ENCODE peak calls at places on chromosomes 4 and X, in six cellular contexts. P, K, H, O, B and S are unnamed samples.

GRCh38 chrX:110992611-110993010 is 103.4 kb upstream of the PAK3 start:
- DNase-seq in H (peak; percentile 26), P (no peak), O (peak; percentile 67), K (peak; percentile 28), B (peak; percentile 48), S (peak; percentile 27)

GRCh38 chr4:66625480-66625879 is 919.8 kb downstream of the CENPC start:
- DNase-seq in B (no peak), H (no peak), O (no peak), P (no peak), K (no peak), S (no peak)

GRCh38 chrX:149715468-149715867 is 3.6 kb downstream of the MAGEA11 start:
- DNase-seq in P (no peak), B (no peak), H (no peak), K (no peak), O (no peak), S (no peak)

GRCh38 chr4:123939621-123940020 is 543.0 kb downstream of the SPRY1 start:
- DNase-seq in K (no peak), O (no peak), P (peak; percentile 46), H (no peak), B (peak; percentile 74), S (peak; percentile 87)

GRCh38 chrX:40148439-40149285 is 50.9 kb upstream of the BCOR start:
- DNase-seq in H (no peak), K (peak; percentile 15), O (peak; percentile 56), P (no peak), B (no peak), S (no peak)

GRCh38 chr4:152591361-152591760 is 55.5 kb upstream of the FBXW7 start:
- DNase-seq in B (peak; percentile 81), K (peak; percentile 83), O (peak; percentile 85), H (peak; percentile 49), P (no peak), S (peak; percentile 33)

GRCh38 chr4:66574145-66574978 is 904.1 kb upstream of the EPHA5 start:
- DNase-seq in O (peak; percentile 31), H (no peak), K (peak; percentile 19), B (no peak), P (peak; percentile 68), S (peak; percentile 89)

GRCh38 chrX:102835504-102836146 is 101.4 kb upstream of the RAB40AL start:
- DNase-seq in H (peak; percentile 18), K (peak; percentile 33), P (peak; percentile 16), O (peak; percentile 37), B (peak; percentile 38), S (peak; percentile 46)

GRCh38 chr4:106695846-106696245 is 327.3 kb upstream of the GIMD1 start:
- DNase-seq in H (no peak), O (no peak), K (no peak), P (peak; percentile 23), B (no peak), S (no peak)

GRCh38 chrX:26387906-26388305 is 171.9 kb downstream of the MAGEB5 start:
- DNase-seq in B (no peak), P (no peak), H (no peak), O (no peak), K (no peak), S (no peak)

GRCh38 chr4:71392109-71392508 is 53.3 kb downstream of the SLC4A4 start:
- DNase-seq in B (no peak), K (no peak), P (no peak), H (no peak), O (no peak), S (no peak)

GRCh38 chrX:11100281-11101035 is 10.7 kb upstream of the HCCS start:
- DNase-seq in K (peak; percentile 11), H (peak; percentile 53), B (peak; percentile 75), O (peak; percentile 30), P (peak; percentile 49), S (peak; percentile 64)

GRCh38 chr4:66767442-66767841 is 777.9 kb downstream of the CENPC start:
- DNase-seq in K (no peak), H (no peak), P (no peak), B (no peak), O (no peak), S (no peak)

GRCh38 chrX:14591976-14592375 is 62.6 kb downstream of the GLRA2 start:
- DNase-seq in H (no peak), B (peak; percentile 0), O (no peak), K (no peak), P (peak; percentile 33), S (no peak)

GRCh38 chr4:139920552-139920951 is 233.4 kb downstream of the MAML3 start:
- DNase-seq in O (no peak), K (no peak), P (no peak), B (no peak), H (no peak), S (no peak)

GRCh38 chr4:79466621-79467020 is 58.6 kb upstream of the GK2 start:
- DNase-seq in P (no peak), K (no peak), H (no peak), O (no peak), B (no peak), S (peak; percentile 29)

GRCh38 chr4:74503580-74503979 is 58.6 kb downstream of the AREG start:
- DNase-seq in K (no peak), B (peak; percentile 76), O (no peak), H (no peak), P (peak; percentile 72), S (peak; percentile 77)

GRCh38 chr4:111780965-111781364 is 364.3 kb upstream of the FAM241A start:
- DNase-seq in B (peak; percentile 28), K (no peak), P (no peak), H (no peak), O (no peak), S (no peak)

GRCh38 chr4:111775908-111776307 is 369.3 kb upstream of the FAM241A start:
- DNase-seq in K (no peak), H (no peak), B (peak; percentile 7), P (no peak), O (no peak), S (no peak)

GRCh38 chr4:111781611-111782010 is 363.6 kb upstream of the FAM241A start:
- DNase-seq in B (peak; percentile 89), O (no peak), P (no peak), K (no peak), H (no peak), S (no peak)

GRCh38 chr4:111776546-111776945 is 368.7 kb upstream of the FAM241A start:
- DNase-seq in K (no peak), O (no peak), P (peak; percentile 42), B (no peak), H (no peak), S (peak; percentile 12)

GRCh38 chr4:111778543-111778942 is 366.7 kb upstream of the FAM241A start:
- DNase-seq in P (peak; percentile 35), O (no peak), K (no peak), B (no peak), H (no peak), S (no peak)
- TF ChIP-seq CTCF in P (peak; percentile 66), O (peak; percentile 60), K (no peak), B (peak; percentile 9), H (no peak), S (peak; percentile 24)

GRCh38 chr4:39410415-39410814 is 3.7 kb downstream of the KLB start:
- DNase-seq in K (no peak), B (no peak), O (no peak), H (no peak), P (no peak), S (no peak)
- TF ChIP-seq CTCF in K (no peak), B (no peak), O (no peak), H (no peak), P (peak; percentile 60), S (peak; percentile 19)

GRCh38 chr4:24912252-24913098 is at the start of gene CCDC149:
- DNase-seq in B (peak; percentile 60), P (peak; percentile 34), K (peak; percentile 78), O (peak; percentile 86), H (peak; percentile 64), S (peak; percentile 52)
- TF ChIP-seq CTCF in B (no peak), P (peak; percentile 1), K (no peak), O (peak; percentile 23), H (no peak), S (no peak)

GRCh38 chrX:70452143-70452733 is 7.6 kb downstream of the DLG3 start:
- DNase-seq in B (peak; percentile 45), O (peak; percentile 60), P (peak; percentile 0), H (peak; percentile 53), K (peak; percentile 69), S (no peak)
- TF ChIP-seq CTCF in B (peak; percentile 64), O (peak; percentile 61), P (peak; percentile 78), H (peak; percentile 37), K (peak; percentile 29), S (peak; percentile 83)

DNA sequence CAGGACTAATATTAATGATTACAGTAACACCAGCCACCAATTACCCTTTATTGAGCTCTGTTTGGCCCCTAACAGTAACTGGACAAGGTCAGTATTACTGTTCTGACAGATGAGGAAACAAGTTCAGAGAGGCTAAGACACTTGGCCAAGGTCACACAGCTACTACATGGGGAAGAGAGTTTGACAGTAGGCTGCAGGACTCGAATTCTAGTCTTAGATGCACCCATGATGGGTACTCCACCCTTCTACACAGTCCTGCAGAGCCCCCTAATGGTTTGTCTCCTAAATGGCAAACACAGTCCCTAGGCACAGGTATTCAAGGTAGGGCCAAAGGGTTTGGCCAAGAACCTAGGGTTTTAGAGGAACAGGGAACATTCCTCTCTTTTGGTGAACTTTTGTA is 93.9 kb downstream of the NSUN7 start:
- DNase-seq in P (no peak), H (no peak), O (peak; percentile 41), K (peak; percentile 25), B (no peak), S (no peak)
- TF ChIP-seq CTCF in P (peak; percentile 30), H (no peak), O (peak; percentile 60), K (peak; percentile 33), B (peak; percentile 12), S (peak; percentile 10)

GRCh38 chrX:66731398-66731797 is 92.5 kb upstream of the EDA2R start:
- DNase-seq in K (no peak), B (peak; percentile 51), O (no peak), P (peak; percentile 50), H (no peak), S (peak; percentile 24)
- TF ChIP-seq CTCF in K (no peak), B (peak; percentile 33), O (peak; percentile 62), P (peak; percentile 75), H (peak; percentile 13), S (no peak)

GRCh38 chrX:66110112-66110511 is 53.9 kb upstream of the HEPH start:
- DNase-seq in H (no peak), P (no peak), K (peak; percentile 9), B (peak; percentile 7), O (peak; percentile 20), S (no peak)
- TF ChIP-seq CTCF in H (peak; percentile 29), P (peak; percentile 66), K (peak; percentile 39), B (peak; percentile 19), O (peak; percentile 67), S (peak; percentile 8)

GRCh38 chrX:116961872-116962582 is 499.3 kb upstream of the CT83 start:
- DNase-seq in P (no peak), O (peak; percentile 67), K (peak; percentile 16), B (peak; percentile 9), H (no peak), S (no peak)
- TF ChIP-seq CTCF in P (peak; percentile 30), O (peak; percentile 60), K (no peak), B (peak; percentile 28), H (peak; percentile 15), S (no peak)

GRCh38 chrX:85109235-85109634 is 105.6 kb downstream of the APOOL start:
- DNase-seq in B (no peak), K (peak; percentile 50), H (peak; percentile 25), O (peak; percentile 56), P (no peak), S (no peak)
- TF ChIP-seq CTCF in B (no peak), K (peak; percentile 28), H (no peak), O (peak; percentile 66), P (peak; percentile 55), S (peak; percentile 49)